ENCODE peak calls at places on chromosomes 4 and X, in four cellular contexts. One of them, this sample, is unnamed.

GRCh38 chr4:27360651-27361347 is 500.2 kb downstream of the STIM2 start:
- DNase-seq in cardiac muscle cell: peak
- DNase-seq in fibroblast of mammary gland: peak
- DNase-seq in tibial artery: no peak
- DNase-seq in this sample: no peak

GRCh38 chrX:126900937-126901336 is 81.4 kb downstream of the PRR32 start:
- DNase-seq in cardiac muscle cell: no peak
- DNase-seq in fibroblast of mammary gland: no peak
- DNase-seq in tibial artery: no peak
- DNase-seq in this sample: no peak

GRCh38 chr4:99921174-99921573 is 25.2 kb downstream of the DNAJB14 start:
- DNase-seq in cardiac muscle cell: no peak
- DNase-seq in fibroblast of mammary gland: no peak
- DNase-seq in tibial artery: no peak
- DNase-seq in this sample: no peak

GRCh38 chrX:1452497-1453389 is at the start of gene ASMTL:
- DNase-seq in cardiac muscle cell: peak
- DNase-seq in fibroblast of mammary gland: peak
- DNase-seq in tibial artery: peak
- DNase-seq in this sample: peak

GRCh38 chr4:55321707-55322264 is 24.3 kb upstream of the SRD5A3 start:
- DNase-seq in cardiac muscle cell: peak
- DNase-seq in fibroblast of mammary gland: peak
- DNase-seq in tibial artery: peak
- DNase-seq in this sample: peak

GRCh38 chr4:27397886-27398285 is 537.2 kb downstream of the STIM2 start:
- DNase-seq in cardiac muscle cell: peak
- DNase-seq in fibroblast of mammary gland: peak
- DNase-seq in tibial artery: no peak
- DNase-seq in this sample: no peak

GRCh38 chr4:106258145-106259045 is 57.6 kb downstream of the TBCK start:
- DNase-seq in cardiac muscle cell: no peak
- DNase-seq in fibroblast of mammary gland: peak
- DNase-seq in tibial artery: no peak
- DNase-seq in this sample: no peak

GRCh38 chrX:11399481-11399880 is 106.3 kb downstream of the AMELX start:
- DNase-seq in cardiac muscle cell: no peak
- DNase-seq in fibroblast of mammary gland: peak
- DNase-seq in tibial artery: no peak
- DNase-seq in this sample: no peak

GRCh38 chr4:12645732-12646131 is 838.4 kb downstream of the RAB28 start:
- DNase-seq in cardiac muscle cell: no peak
- DNase-seq in fibroblast of mammary gland: no peak
- DNase-seq in tibial artery: no peak
- DNase-seq in this sample: no peak

GRCh38 chr4:86593726-86594558 is at the start of gene PTPN13:
- DNase-seq in cardiac muscle cell: peak
- DNase-seq in fibroblast of mammary gland: peak
- DNase-seq in tibial artery: peak
- DNase-seq in this sample: peak

GRCh38 chrX:22534643-22535042 is 261.9 kb downstream of the CBLL2 start:
- DNase-seq in cardiac muscle cell: peak
- DNase-seq in fibroblast of mammary gland: peak
- DNase-seq in tibial artery: peak
- DNase-seq in this sample: peak

GRCh38 chr4:10688827-10689226 is 4.3 kb upstream of the CLNK start:
- DNase-seq in cardiac muscle cell: no peak
- DNase-seq in fibroblast of mammary gland: no peak
- DNase-seq in tibial artery: no peak
- DNase-seq in this sample: no peak

GRCh38 chr4:151922811-151923210 is 162.0 kb upstream of the GATB start:
- DNase-seq in cardiac muscle cell: no peak
- DNase-seq in fibroblast of mammary gland: peak
- DNase-seq in tibial artery: no peak
- DNase-seq in this sample: no peak

GRCh38 chr4:98977557-98977956 is 18.0 kb upstream of the METAP1 start:
- DNase-seq in cardiac muscle cell: no peak
- DNase-seq in fibroblast of mammary gland: no peak
- DNase-seq in tibial artery: no peak
- DNase-seq in this sample: no peak

GRCh38 chr4:141132689-141133145 is 552 bp downstream of the RNF150 start:
- DNase-seq in cardiac muscle cell: peak
- DNase-seq in fibroblast of mammary gland: no peak
- DNase-seq in tibial artery: no peak
- DNase-seq in this sample: peak

GRCh38 chrX:55135171-55135570 is 46.4 kb downstream of the PAGE2 start:
- DNase-seq in cardiac muscle cell: peak
- DNase-seq in fibroblast of mammary gland: peak
- DNase-seq in tibial artery: peak
- DNase-seq in this sample: peak

GRCh38 chr4:164572877-164573279 is 181.1 kb upstream of the SMIM31 start:
- DNase-seq in cardiac muscle cell: no peak
- DNase-seq in fibroblast of mammary gland: peak
- DNase-seq in tibial artery: no peak
- DNase-seq in this sample: no peak

GRCh38 chrX:135596495-135596894 is 76.0 kb downstream of the INTS6L start:
- DNase-seq in cardiac muscle cell: peak
- DNase-seq in fibroblast of mammary gland: peak
- DNase-seq in tibial artery: no peak
- DNase-seq in this sample: no peak

GRCh38 chr4:183333983-183334382 is 11.8 kb upstream of the CLDN24 start:
- DNase-seq in cardiac muscle cell: no peak
- DNase-seq in fibroblast of mammary gland: no peak
- DNase-seq in tibial artery: no peak
- DNase-seq in this sample: no peak

GRCh38 chrX:149631293-149632165 is at the start of gene TMEM185A:
- DNase-seq in cardiac muscle cell: peak
- DNase-seq in fibroblast of mammary gland: peak
- DNase-seq in tibial artery: peak
- DNase-seq in this sample: peak

GRCh38 chrX:71118985-71119535 is 664 bp downstream of the MED12 start:
- DNase-seq in cardiac muscle cell: peak
- DNase-seq in fibroblast of mammary gland: no peak
- DNase-seq in tibial artery: no peak
- DNase-seq in this sample: no peak

GRCh38 chrX:48636776-48637175 is 39.5 kb downstream of the WDR13 start:
- DNase-seq in cardiac muscle cell: no peak
- DNase-seq in fibroblast of mammary gland: no peak
- DNase-seq in tibial artery: no peak
- DNase-seq in this sample: no peak

GRCh38 chr4:54065282-54066087 is 1.1 kb upstream of the CHIC2 start:
- DNase-seq in cardiac muscle cell: peak
- DNase-seq in fibroblast of mammary gland: peak
- DNase-seq in tibial artery: no peak
- DNase-seq in this sample: no peak
- H3K4me3 ChIP-seq in cardiac muscle cell: peak
- H3K4me3 ChIP-seq in fibroblast of mammary gland: no peak
- H3K4me3 ChIP-seq in tibial artery: peak
- H3K4me3 ChIP-seq in this sample: peak

DNA sequence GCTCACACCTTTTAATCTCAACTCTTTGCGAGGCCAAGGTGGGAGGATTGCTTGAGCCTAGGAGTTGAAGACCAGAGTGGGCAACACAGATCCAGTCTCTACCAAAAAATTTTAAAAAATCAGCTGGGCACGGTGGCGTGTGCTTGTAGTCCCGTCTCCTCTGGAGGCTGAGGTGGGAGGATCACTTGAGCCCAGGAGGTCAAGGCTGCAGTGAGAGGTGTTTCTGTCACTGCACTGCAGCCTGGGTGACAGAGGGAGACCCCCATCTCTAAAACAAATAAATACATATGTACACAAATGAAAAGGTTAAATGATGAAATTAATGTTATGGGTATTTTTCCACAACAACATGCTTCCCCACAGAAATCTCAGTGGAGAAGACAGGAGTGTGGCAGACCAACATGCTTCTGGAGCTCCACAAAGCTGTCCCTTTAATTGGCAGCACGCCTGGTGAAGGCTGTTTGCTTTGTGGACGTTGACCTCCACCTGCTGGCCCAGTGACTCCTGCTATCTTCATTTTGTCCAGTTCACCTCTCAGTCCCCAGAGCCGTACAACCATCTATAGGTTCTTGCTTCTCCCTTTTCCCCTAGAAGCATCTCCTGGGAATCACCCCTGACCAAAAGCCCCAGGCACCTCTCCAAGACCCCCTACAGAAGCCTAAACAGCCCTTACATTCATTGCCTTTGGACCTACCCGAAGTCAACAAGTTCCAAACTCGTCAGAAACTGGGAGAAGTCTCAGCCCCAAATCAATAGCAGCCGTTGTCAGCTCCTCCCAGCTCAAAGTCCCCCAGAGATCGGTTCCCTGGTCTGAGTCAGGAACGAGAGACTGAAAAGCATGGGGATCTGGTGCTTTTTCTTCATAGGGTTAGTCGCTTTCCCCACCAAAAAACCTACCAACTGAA is 36.4 kb upstream of the CD99 start:
- DNase-seq in cardiac muscle cell: no peak
- DNase-seq in fibroblast of mammary gland: no peak
- DNase-seq in tibial artery: no peak
- DNase-seq in this sample: no peak
- H3K4me3 ChIP-seq in cardiac muscle cell: no peak
- H3K4me3 ChIP-seq in fibroblast of mammary gland: no peak
- H3K4me3 ChIP-seq in tibial artery: no peak
- H3K4me3 ChIP-seq in this sample: no peak

GRCh38 chrX:100647095-100647494 is 3.1 kb downstream of the SRPX2 start:
- DNase-seq in cardiac muscle cell: peak
- DNase-seq in fibroblast of mammary gland: peak
- DNase-seq in tibial artery: no peak
- DNase-seq in this sample: peak

GRCh38 chrX:100649550-100650356 is 5.8 kb downstream of the SRPX2 start:
- DNase-seq in cardiac muscle cell: peak
- DNase-seq in fibroblast of mammary gland: peak
- DNase-seq in tibial artery: peak
- DNase-seq in this sample: peak

GRCh38 chrX:100650841-100651240 is 6.8 kb downstream of the SRPX2 start:
- DNase-seq in cardiac muscle cell: no peak
- DNase-seq in fibroblast of mammary gland: no peak
- DNase-seq in tibial artery: no peak
- DNase-seq in this sample: no peak

GRCh38 chrX:100647739-100648138 is 3.7 kb downstream of the SRPX2 start:
- DNase-seq in cardiac muscle cell: peak
- DNase-seq in fibroblast of mammary gland: no peak
- DNase-seq in tibial artery: no peak
- DNase-seq in this sample: no peak

GRCh38 chrX:100648601-100649417 is 4.8 kb downstream of the SRPX2 start:
- DNase-seq in cardiac muscle cell: peak
- DNase-seq in fibroblast of mammary gland: peak
- DNase-seq in tibial artery: no peak
- DNase-seq in this sample: peak
- H3K4me3 ChIP-seq in cardiac muscle cell: no peak
- H3K4me3 ChIP-seq in fibroblast of mammary gland: no peak
- H3K4me3 ChIP-seq in tibial artery: no peak
- H3K4me3 ChIP-seq in this sample: no peak

DNA sequence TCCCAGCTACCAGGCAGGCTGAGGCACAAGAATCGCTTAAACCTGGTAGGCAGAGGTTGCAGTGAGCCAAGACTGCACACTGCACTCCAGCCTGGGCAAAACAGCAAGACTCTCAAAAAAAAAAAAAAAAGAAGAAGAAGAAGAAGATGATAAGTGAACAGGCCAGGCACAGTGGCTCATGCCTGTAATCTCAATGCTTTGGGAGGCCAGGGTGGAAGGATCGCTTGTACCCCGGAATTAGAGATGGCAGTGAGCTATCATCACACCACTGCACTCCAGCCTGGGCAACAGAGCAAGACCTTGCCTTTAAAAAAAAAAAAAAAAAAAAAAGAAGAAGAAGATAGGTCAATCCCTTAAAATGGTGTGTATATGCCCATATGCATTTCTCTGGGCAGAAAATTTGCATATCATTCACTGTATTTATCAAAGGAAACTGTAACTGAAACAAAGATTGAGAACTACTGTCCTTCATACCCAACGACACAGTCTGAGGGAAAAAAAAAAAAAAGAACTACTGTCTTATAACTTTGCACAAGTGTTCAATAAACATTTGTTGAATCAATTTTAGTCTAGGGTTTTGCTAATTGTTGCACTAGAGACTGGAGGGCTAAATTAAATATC is 2.3 kb downstream of the RFC1 start:
- DNase-seq in cardiac muscle cell: no peak
- DNase-seq in fibroblast of mammary gland: no peak
- DNase-seq in tibial artery: no peak
- DNase-seq in this sample: no peak
- H3K4me3 ChIP-seq in cardiac muscle cell: no peak
- H3K4me3 ChIP-seq in fibroblast of mammary gland: no peak
- H3K4me3 ChIP-seq in tibial artery: no peak
- H3K4me3 ChIP-seq in this sample: no peak

DNA sequence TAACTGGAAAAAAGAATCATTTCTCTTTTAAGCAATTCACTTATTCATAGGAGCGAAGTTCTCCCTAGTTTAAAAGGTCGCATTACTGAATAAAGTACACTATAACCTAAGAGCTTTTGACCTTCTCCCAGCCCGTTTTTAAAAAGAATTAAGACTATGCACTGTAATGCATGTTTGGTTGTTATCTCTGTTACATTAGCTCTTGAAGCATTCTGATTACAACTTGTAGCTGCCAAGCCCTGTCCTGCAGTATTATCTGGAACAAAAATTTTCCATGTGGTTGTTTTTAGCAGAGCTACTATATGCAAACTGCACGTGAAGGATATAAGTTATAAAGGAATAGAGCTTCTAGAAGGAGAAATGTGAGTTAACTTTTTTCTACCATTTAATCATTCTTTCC is 8.1 kb downstream of the GAB1 start:
- DNase-seq in cardiac muscle cell: peak
- DNase-seq in fibroblast of mammary gland: no peak
- DNase-seq in tibial artery: no peak
- DNase-seq in this sample: no peak
- H3K4me3 ChIP-seq in cardiac muscle cell: peak
- H3K4me3 ChIP-seq in fibroblast of mammary gland: no peak
- H3K4me3 ChIP-seq in tibial artery: peak
- H3K4me3 ChIP-seq in this sample: no peak

GRCh38 chr4:3387154-3387942 is 54.4 kb upstream of the HGFAC start:
- DNase-seq in cardiac muscle cell: no peak
- DNase-seq in fibroblast of mammary gland: no peak
- DNase-seq in tibial artery: no peak
- DNase-seq in this sample: no peak

GRCh38 chr4:3389879-3390840 is 51.6 kb upstream of the HGFAC start:
- DNase-seq in cardiac muscle cell: no peak
- DNase-seq in fibroblast of mammary gland: no peak
- DNase-seq in tibial artery: no peak
- DNase-seq in this sample: no peak

GRCh38 chr4:3387943-3388348 is 53.8 kb upstream of the HGFAC start:
- DNase-seq in cardiac muscle cell: peak
- DNase-seq in fibroblast of mammary gland: peak
- DNase-seq in tibial artery: peak
- DNase-seq in this sample: peak

GRCh38 chr4:3388461-3389185 is 53.1 kb upstream of the HGFAC start:
- DNase-seq in cardiac muscle cell: peak
- DNase-seq in fibroblast of mammary gland: peak
- DNase-seq in tibial artery: peak
- DNase-seq in this sample: no peak

GRCh38 chr4:3389186-3389878 is 52.4 kb upstream of the HGFAC start:
- DNase-seq in cardiac muscle cell: no peak
- DNase-seq in fibroblast of mammary gland: no peak
- DNase-seq in tibial artery: no peak
- DNase-seq in this sample: no peak
- H3K4me3 ChIP-seq in cardiac muscle cell: no peak
- H3K4me3 ChIP-seq in fibroblast of mammary gland: peak
- H3K4me3 ChIP-seq in tibial artery: peak
- H3K4me3 ChIP-seq in this sample: no peak

This sample was measured in uterus.